ENCODE peak calls at places on chromosomes 5 and 9, in seven cellular contexts. I is pancreas, C is brain microvascular endothelial cell, O is A673, Z is astrocyte of the spinal cord, J is tibial artery, K is OCI-LY7. B is an unnamed sample.

GRCh38 chr9:120032639-120033038 is 547.3 kb downstream of the CDK5RAP2 start:
- DNase-seq in I (no peak), C (no peak), O (no peak), Z (no peak), J (no peak), K (no peak), B (no peak)

GRCh38 chr5:68374770-68375518 is 159.4 kb downstream of the PIK3R1 start:
- DNase-seq in I (no peak), C (no peak), O (peak; percentile 15), Z (no peak), J (no peak), K (no peak), B (no peak)

GRCh38 chr5:175444060-175444904 is at the start of gene DRD1:
- DNase-seq in I (peak; percentile 57), C (no peak), O (peak; percentile 43), Z (peak; percentile 47), J (no peak), K (peak; percentile 17), B (no peak)

GRCh38 chr9:114098021-114098659 is 952 bp downstream of the KIF12 start:
- DNase-seq in I (peak; percentile 72), C (no peak), O (peak; percentile 35), Z (no peak), J (no peak), K (no peak), B (no peak)

GRCh38 chr9:128011071-128011817 is 30.5 kb upstream of the EEIG1 start:
- DNase-seq in I (no peak), C (no peak), O (no peak), Z (no peak), J (peak; percentile 34), K (no peak), B (no peak)

GRCh38 chr5:5584236-5584749 is 161.8 kb downstream of the ICE1 start:
- DNase-seq in I (no peak), C (no peak), O (no peak), Z (no peak), J (no peak), K (no peak), B (no peak)

GRCh38 chr9:71911908-71912325 is 478 bp downstream of the C9orf85 start:
- DNase-seq in I (no peak), C (no peak), O (peak; percentile 54), Z (no peak), J (no peak), K (no peak), B (no peak)

GRCh38 chr5:1205255-1206180 is 4.1 kb downstream of the SLC6A19 start:
- DNase-seq in I (no peak), C (no peak), O (no peak), Z (no peak), J (no peak), K (no peak), B (no peak)

GRCh38 chr5:144391044-144391443 is 220.4 kb downstream of the KCTD16 start:
- DNase-seq in I (no peak), C (no peak), O (no peak), Z (no peak), J (no peak), K (no peak), B (no peak)

GRCh38 chr9:38066907-38067610 is 2.0 kb downstream of the SHB start:
- DNase-seq in I (peak; percentile 66), C (no peak), O (peak; percentile 37), Z (peak; percentile 38), J (peak; percentile 66), K (no peak), B (no peak)

GRCh38 chr5:97968346-97968745 is 785.3 kb upstream of the RIOK2 start:
- DNase-seq in I (no peak), C (no peak), O (no peak), Z (no peak), J (no peak), K (no peak), B (no peak)

GRCh38 chr5:132668706-132669454 is 4.9 kb upstream of the IL4 start:
- DNase-seq in I (no peak), C (no peak), O (no peak), Z (no peak), J (no peak), K (no peak), B (no peak)

GRCh38 chr9:125484632-125485282 is 222.3 kb downstream of the MAPKAP1 start:
- DNase-seq in I (peak; percentile 34), C (peak; percentile 35), O (no peak), Z (peak; percentile 77), J (peak; percentile 37), K (no peak), B (peak; percentile 89)

GRCh38 chr9:113184089-113184488 is 33.3 kb downstream of the SLC31A2 start:
- DNase-seq in I (no peak), C (no peak), O (no peak), Z (no peak), J (no peak), K (no peak), B (no peak)

GRCh38 chr5:133552925-133553525 is 59.3 kb downstream of the FSTL4 start:
- DNase-seq in I (peak; percentile 57), C (peak; percentile 30), O (peak; percentile 76), Z (peak; percentile 36), J (peak; percentile 49), K (peak; percentile 63), B (no peak)

GRCh38 chr9:89489548-89490527 is 8.1 kb downstream of the SEMA4D start:
- DNase-seq in I (no peak), C (no peak), O (no peak), Z (no peak), J (no peak), K (no peak), B (no peak)

GRCh38 chr5:107636555-107636954 is 34.2 kb downstream of the EFNA5 start:
- DNase-seq in I (no peak), C (no peak), O (peak; percentile 17), Z (no peak), J (no peak), K (no peak), B (no peak)

GRCh38 chr5:123367739-123368138 is 55.5 kb downstream of the CEP120 start:
- DNase-seq in I (no peak), C (no peak), O (peak; percentile 37), Z (peak; percentile 28), J (no peak), K (peak; percentile 38), B (no peak)

GRCh38 chr5:126837242-126837641 is 60.3 kb downstream of the LMNB1 start:
- DNase-seq in I (no peak), C (no peak), O (no peak), Z (no peak), J (no peak), K (no peak), B (no peak)

GRCh38 chr5:126836778-126837177 is 59.8 kb downstream of the LMNB1 start:
- DNase-seq in I (no peak), C (no peak), O (no peak), Z (no peak), J (no peak), K (no peak), B (no peak)

GRCh38 chr5:126837907-126838539 is 61.1 kb downstream of the LMNB1 start:
- DNase-seq in I (no peak), C (peak; percentile 40), O (no peak), Z (peak; percentile 34), J (no peak), K (no peak), B (no peak)
- TF ChIP-seq CTCF in I (peak; percentile 10), C (peak; percentile 49), O (no peak), Z (peak; percentile 45), J (peak; percentile 34), K (no peak), B (peak; percentile 50)

DNA sequence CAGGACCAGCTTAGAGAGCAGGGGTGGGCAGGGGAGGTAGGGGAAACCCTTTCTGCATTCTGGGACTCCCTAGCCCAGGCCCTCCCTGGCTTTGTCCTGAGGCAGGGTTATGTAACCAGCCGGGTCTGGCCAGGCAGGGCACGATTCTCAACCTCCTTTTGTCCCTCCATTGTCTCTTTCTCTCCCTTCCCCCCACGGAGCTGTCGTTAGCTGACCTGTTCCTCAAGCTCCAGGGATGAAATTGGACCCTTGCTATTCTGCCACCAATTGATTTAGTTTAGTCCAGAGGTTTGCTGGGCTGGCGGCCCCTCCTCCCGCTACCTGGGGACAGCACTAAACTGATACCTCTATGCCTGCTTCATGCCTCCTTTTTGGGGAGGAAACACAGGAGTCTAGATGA is 9.4 kb upstream of the NDST1 start:
- DNase-seq in I (no peak), C (no peak), O (no peak), Z (no peak), J (no peak), K (no peak), B (no peak)
- H3K4me3 ChIP-seq in I (no peak overlapping the region), C (no peak overlapping the region), O (no peak overlapping the region), Z (no peak overlapping the region), J (no peak overlapping the region), K (no peak overlapping the region), B (no peak overlapping the region)

DNA sequence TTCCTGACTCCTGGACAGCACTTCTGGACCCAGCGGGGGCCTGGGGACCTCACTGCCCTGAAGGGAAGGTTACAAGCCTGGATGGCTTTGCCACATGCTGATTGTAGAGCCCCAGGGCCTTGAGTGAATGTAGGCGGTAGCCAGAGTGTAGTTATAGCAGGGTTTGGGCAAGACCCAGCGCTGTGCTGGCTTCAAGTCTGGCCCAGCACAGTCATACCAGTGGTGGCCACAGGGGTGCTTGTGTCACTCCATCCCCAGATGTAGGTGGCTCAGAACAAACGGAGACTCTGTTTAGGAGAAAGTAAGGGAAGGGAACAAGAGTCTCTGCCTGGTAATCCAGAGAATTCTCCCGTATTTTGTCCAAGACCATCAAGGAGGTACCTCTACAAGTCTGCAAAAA is 84.6 kb downstream of the STARD4 start:
- DNase-seq in I (no peak), C (no peak), O (no peak), Z (no peak), J (no peak), K (no peak), B (no peak)
- TF ChIP-seq CTCF in I (no peak), C (no peak), O (no peak), Z (no peak), J (no peak), K (no peak), B (no peak)

DNA sequence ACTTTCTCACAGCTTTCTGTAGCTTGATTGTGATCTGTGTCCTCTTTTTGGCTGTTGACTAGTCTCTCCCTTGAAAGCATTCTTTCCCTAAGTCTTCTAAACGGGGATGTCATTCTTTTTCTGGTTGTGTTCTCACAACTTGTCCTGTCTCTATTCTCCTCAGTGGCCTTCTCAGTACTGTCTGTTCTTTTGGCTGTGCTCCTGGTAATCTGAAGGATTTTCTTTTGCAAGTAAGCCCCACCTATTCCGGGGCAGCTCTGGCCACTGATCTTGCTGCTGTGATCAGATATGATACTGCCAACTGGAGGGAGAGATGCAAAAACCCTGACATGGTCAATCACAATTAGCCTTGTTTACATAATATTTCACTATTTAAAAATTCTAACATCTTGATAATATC is 172.2 kb downstream of the CDC42SE2 start:
- DNase-seq in I (no peak), C (no peak), O (no peak), Z (no peak), J (peak; percentile 30), K (no peak), B (no peak)
- H3K4me3 ChIP-seq in I (no peak overlapping the region), C (no peak overlapping the region), O (no peak overlapping the region), Z (no peak overlapping the region), J (no peak overlapping the region), K (no peak overlapping the region), B (no peak overlapping the region)